ENCODE peak calls at places on chromosomes 3 and 15, in six cellular contexts. W is NCI-H2171, L is HTR-8/SVneo, P is skeletal muscle cell, V is M059J, I is NCI-H446. C is an unnamed sample.
A peak's percentile ranks its signal among the peaks of the same experiment; 100 is the strongest.

GRCh38 chr3:129016366-129016724 is 15.2 kb downstream of the EFCC1 start:
- DNase-seq in W (peak; percentile 70), L (no peak), P (no peak), V (peak; percentile 33), I (no peak), C (no peak)

GRCh38 chr3:175608351-175608750 is 749.2 kb downstream of the NAALADL2 start:
- DNase-seq in W (no peak), L (no peak), P (no peak), V (no peak), I (no peak), C (no peak)

GRCh38 chr3:29643034-29643425 is 362.2 kb downstream of the RBMS3 start:
- DNase-seq in W (no peak), L (no peak), P (no peak), V (no peak), I (no peak), C (no peak)

GRCh38 chr15:85897818-85898717 is 103.3 kb upstream of the KLHL25 start:
- DNase-seq in W (no peak), L (no peak), P (no peak), V (peak; percentile 4), I (no peak), C (no peak)

GRCh38 chr3:184757010-184757651 is 45.3 kb upstream of the MAGEF1 start:
- DNase-seq in W (no peak), L (peak; percentile 66), P (peak; percentile 94), V (no peak), I (no peak), C (no peak)

GRCh38 chr3:65351753-65352152 is 664.0 kb upstream of the ADAMTS9 start:
- DNase-seq in W (no peak), L (no peak), P (no peak), V (no peak), I (no peak), C (no peak)

GRCh38 chr15:64816452-64816851 is 9.0 kb downstream of the PIF1 start:
- DNase-seq in W (no peak), L (no peak), P (no peak), V (no peak), I (no peak), C (no peak)

GRCh38 chr3:13575459-13576061 is 26.6 kb downstream of the FBLN2 start:
- DNase-seq in W (no peak), L (no peak), P (no peak), V (no peak), I (no peak), C (no peak)

GRCh38 chr3:175433026-175433668 is 574.0 kb downstream of the NAALADL2 start:
- DNase-seq in W (no peak), L (no peak), P (peak; percentile 76), V (peak; percentile 46), I (no peak), C (no peak)